ENCODE peak calls at places on chromosomes 3 and 15, in six cellular contexts. B, N, A, L, T and E are unnamed samples.

GRCh38 chr15:38069001-38069400 is 134.6 kb downstream of the TMCO5A start:
- DNase-seq in N (no peak), B (peak), A (no peak), T (peak), L (peak), E (peak)

GRCh38 chr3:184816654-184817053 is 4.7 kb downstream of the VPS8 start:
- DNase-seq in N (no peak), T (no peak), A (no peak), B (no peak), L (no peak), E (no peak)

GRCh38 chr3:50503504-50503903 is at the start of gene CACNA2D2:
- DNase-seq in A (no peak), L (no peak), B (peak), T (peak), N (peak), E (peak)

GRCh38 chr3:17894434-17895060 is 152.1 kb upstream of the TBC1D5 start:
- DNase-seq in L (peak), N (peak), B (peak), T (peak), A (no peak), E (peak)

GRCh38 chr3:70982274-70982673 is 601.3 kb downstream of the FOXP1 start:
- DNase-seq in A (no peak), B (no peak), N (no peak), T (no peak), L (no peak), E (peak)

GRCh38 chr3:31184257-31185003 is 290.0 kb upstream of the GADL1 start:
- DNase-seq in N (no peak), T (no peak), L (peak), B (no peak), A (no peak), E (peak)

GRCh38 chr3:188284455-188285212 is 130.7 kb downstream of the LPP start:
- DNase-seq in B (peak), A (no peak), T (no peak), N (peak), L (no peak), E (no peak)

GRCh38 chr3:69009559-69010410 is 3.7 kb downstream of the EOGT start:
- DNase-seq in L (peak), T (peak), A (no peak), B (no peak), N (no peak), E (peak)

GRCh38 chr3:139231555-139232281 is 112.1 kb upstream of the MRPS22 start:
- DNase-seq in N (no peak), A (no peak), L (no peak), T (no peak), B (peak), E (no peak)

GRCh38 chr3:135271562-135272290 is 476.7 kb downstream of the EPHB1 start:
- DNase-seq in N (no peak), L (no peak), B (no peak), T (no peak), A (peak), E (no peak)

GRCh38 chr3:111326144-111326995 is 215.6 kb upstream of the CD96 start:
- DNase-seq in L (peak), B (peak), N (no peak), T (no peak), A (no peak), E (peak)

GRCh38 chr15:100873029-100873677 is 6.5 kb upstream of the ALDH1A3 start:
- DNase-seq in L (peak), T (peak), A (peak), B (peak), N (peak), E (peak)